ENCODE peak calls at places on chromosomes 16 and 17, in six cellular contexts. M is suprapubic skin, S is PC-3, D is astrocyte of the cerebellum, X is hepatocyte, Q is Panc1. E is an unnamed sample.

GRCh38 chr16:78640886-78641285 is 541.4 kb downstream of the WWOX start:
- DNase-seq in M (no peak), S (no peak), D (no peak), X (no peak), Q (no peak), E (no peak)

GRCh38 chr17:29867643-29868181 is 62.3 kb downstream of the SSH2 start:
- DNase-seq in M (no peak), S (peak), D (no peak), X (no peak), Q (no peak), E (no peak)

GRCh38 chr16:89476379-89476778 is 14.0 kb downstream of the ANKRD11 start:
- DNase-seq in M (no peak), S (peak), D (no peak), X (no peak), Q (no peak), E (no peak)

GRCh38 chr17:40168262-40168832 is 8.9 kb upstream of the RAPGEFL1 start:
- DNase-seq in M (no peak), S (peak), D (peak), X (peak), Q (peak), E (peak)

GRCh38 chr17:62062313-62062712 is 2.8 kb downstream of the MED13 start:
- DNase-seq in M (no peak), S (peak), D (no peak), X (no peak), Q (no peak), E (no peak)

GRCh38 chr17:82941021-82942001 is 101.5 kb upstream of the ZNF750 start:
- DNase-seq in M (no peak), S (no peak), D (no peak), X (no peak), Q (no peak), E (no peak)

GRCh38 chr17:71157297-71157696 is 963.5 kb upstream of the SOX9 start:
- DNase-seq in M (no peak), S (no peak), D (no peak), X (no peak), Q (no peak), E (no peak)

GRCh38 chr17:75096082-75096625 is 8.4 kb downstream of the SLC16A5 start:
- DNase-seq in M (no peak), S (peak), D (no peak), X (peak), Q (peak), E (no peak)

GRCh38 chr16:77816293-77816692 is 27.9 kb downstream of the VAT1L start:
- DNase-seq in M (no peak), S (no peak), D (peak), X (no peak), Q (no peak), E (no peak)

GRCh38 chr17:54901230-54901847 is 687 bp downstream of the TOM1L1 start:
- DNase-seq in M (no peak), S (peak), D (no peak), X (peak), Q (no peak), E (no peak)

GRCh38 chr16:85927938-85928337 is 29.0 kb downstream of the IRF8 start:
- DNase-seq in M (no peak), S (no peak), D (no peak), X (no peak), Q (no peak), E (no peak)

GRCh38 chr16:1300664-1301476 is 8.6 kb upstream of the UBE2I start:
- DNase-seq in M (no peak), S (peak), D (no peak), X (peak), Q (no peak), E (peak)
- H3K4me3 ChIP-seq in M (peak), S (peak), D (no peak), X (no peak), Q (peak), E (no peak)

GRCh38 chr16:57190136-57190535 is 4.0 kb downstream of the RSPRY1 start:
- DNase-seq in M (no peak), S (no peak), D (no peak), X (no peak), Q (no peak), E (no peak)

GRCh38 chr16:57192146-57192545 is 6.0 kb downstream of the RSPRY1 start:
- DNase-seq in M (no peak), S (no peak), D (peak), X (no peak), Q (no peak), E (no peak)

GRCh38 chr16:57191056-57191536 is 5.0 kb downstream of the RSPRY1 start:
- DNase-seq in M (no peak), S (peak), D (no peak), X (no peak), Q (no peak), E (no peak)

GRCh38 chr16:57194512-57194911 is 8.4 kb downstream of the RSPRY1 start:
- DNase-seq in M (no peak), S (peak), D (peak), X (peak), Q (peak), E (no peak)

GRCh38 chr16:57192720-57193486 is 6.8 kb downstream of the RSPRY1 start:
- DNase-seq in M (no peak), S (no peak), D (peak), X (no peak), Q (no peak), E (no peak)
- H3K4me3 ChIP-seq in M (no peak), S (no peak), D (no peak), X (no peak), Q (peak), E (no peak)

DNA sequence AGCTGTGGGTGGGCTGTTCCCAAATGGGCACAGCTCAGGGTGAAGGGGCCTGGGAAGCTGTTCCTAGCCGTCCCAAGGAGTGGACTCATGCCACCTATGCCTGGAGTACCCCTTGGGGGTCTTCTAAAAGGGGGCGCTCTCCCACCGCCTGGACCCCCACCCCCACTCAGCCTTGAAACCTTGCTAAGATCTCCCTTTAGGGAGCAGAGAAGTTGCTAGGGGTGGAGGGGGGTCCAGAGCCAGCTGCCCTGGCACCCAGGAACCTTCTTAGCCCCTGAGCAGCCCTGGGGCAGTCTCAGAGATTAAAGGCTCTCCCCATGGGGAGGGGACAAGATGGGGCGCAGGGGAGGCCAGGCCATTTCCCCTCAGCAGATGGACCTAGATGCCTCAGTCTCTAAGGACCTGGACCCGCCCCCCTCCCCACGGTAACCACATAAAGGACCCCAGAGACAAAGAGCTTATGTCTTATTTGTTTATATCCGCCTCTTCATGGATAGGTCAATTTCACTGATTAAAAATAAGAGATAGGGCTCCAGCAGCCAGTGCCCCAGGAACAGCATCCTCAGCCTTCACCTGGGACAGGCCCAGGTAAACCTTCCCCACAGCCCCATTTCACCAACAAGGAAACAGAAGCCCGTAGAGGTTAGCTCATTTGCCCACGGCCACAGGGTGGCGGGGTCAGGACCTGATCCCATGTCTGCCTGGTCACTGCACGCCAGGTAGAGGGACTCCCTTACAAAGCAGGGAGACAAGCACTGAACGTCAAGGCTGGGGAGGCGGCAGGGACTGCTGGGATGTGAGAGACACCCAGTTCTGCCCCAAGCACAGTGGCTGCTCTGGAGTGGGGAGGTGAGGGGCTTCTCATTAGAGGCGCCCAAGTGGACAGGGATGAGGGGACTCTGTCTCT is 3.4 kb downstream of the MTSS2 start:
- DNase-seq in M (no peak), S (no peak), D (no peak), X (no peak), Q (no peak), E (no peak)
- H3K4me3 ChIP-seq in M (peak), S (no peak), D (peak), X (no peak), Q (no peak), E (no peak)

DNA sequence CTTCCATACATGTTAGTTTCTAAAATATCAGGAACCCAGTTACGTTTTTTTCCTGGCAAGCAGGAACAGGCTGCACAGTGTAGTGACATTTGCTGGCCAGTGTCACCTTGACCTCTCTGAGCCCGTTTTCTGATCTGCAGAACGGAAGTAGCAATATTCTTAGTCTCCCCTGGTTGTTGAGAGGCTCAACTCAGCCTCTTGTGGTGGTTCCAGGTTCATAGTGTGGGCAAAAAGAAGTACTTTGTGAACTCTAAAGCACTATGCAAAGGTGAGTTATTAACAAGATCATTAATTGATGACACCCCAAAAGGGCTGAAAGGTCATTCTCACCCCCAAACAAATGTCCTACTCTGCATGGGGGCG is 15.7 kb downstream of the IGF2BP1 start:
- DNase-seq in M (no peak), S (no peak), D (no peak), X (no peak), Q (no peak), E (no peak)
- H3K4me3 ChIP-seq in M (no peak), S (no peak), D (no peak), X (no peak), Q (no peak), E (no peak)

DNA sequence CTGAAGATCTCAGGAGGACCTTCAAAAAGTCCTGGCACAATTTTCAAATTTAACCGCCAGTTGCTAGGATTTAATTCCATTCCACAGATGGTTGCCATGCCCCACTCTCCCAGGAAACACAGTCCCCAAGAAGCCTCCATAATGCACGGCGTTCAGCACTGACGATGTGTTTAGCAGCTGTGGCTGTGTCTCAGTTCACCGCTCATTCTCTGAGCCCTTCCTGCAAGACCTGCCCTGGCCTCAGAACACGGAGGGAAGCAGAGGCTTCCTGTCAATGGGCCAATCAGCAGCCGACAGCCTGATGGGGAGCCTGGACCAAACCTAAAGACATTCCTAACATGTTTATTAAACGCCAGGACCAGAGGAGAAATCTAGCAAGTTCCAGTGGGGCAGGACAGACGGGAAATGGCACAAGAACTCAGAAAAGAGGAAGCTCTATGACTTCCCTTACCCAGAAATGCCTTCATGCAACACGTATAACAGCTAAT is 4.9 kb downstream of the MYLK3 start:
- DNase-seq in M (peak), S (no peak), D (no peak), X (no peak), Q (no peak), E (no peak)
- H3K4me3 ChIP-seq in M (no peak), S (no peak), D (no peak), X (no peak), Q (no peak), E (no peak)

GRCh38 chr16:72940886-72941285 is 107.0 kb downstream of the ZFHX3 start:
- DNase-seq in M (peak), S (no peak), D (no peak), X (no peak), Q (no peak), E (no peak)

GRCh38 chr16:72937916-72938315 is 110.0 kb downstream of the ZFHX3 start:
- DNase-seq in M (peak), S (no peak), D (no peak), X (no peak), Q (no peak), E (no peak)

GRCh38 chr16:72938426-72939164 is 109.3 kb downstream of the ZFHX3 start:
- DNase-seq in M (peak), S (peak), D (peak), X (no peak), Q (no peak), E (no peak)

GRCh38 chr16:72937360-72937759 is 110.6 kb downstream of the ZFHX3 start:
- DNase-seq in M (peak), S (peak), D (no peak), X (no peak), Q (no peak), E (no peak)

GRCh38 chr16:72939247-72939646 is 108.7 kb downstream of the ZFHX3 start:
- DNase-seq in M (peak), S (peak), D (no peak), X (peak), Q (no peak), E (no peak)
- H3K4me3 ChIP-seq in M (no peak), S (no peak), D (no peak), X (no peak), Q (no peak), E (no peak)

GRCh38 chr16:1183235-1183907 is 30.5 kb downstream of the CACNA1H start:
- DNase-seq in M (no peak), S (no peak), D (no peak), X (peak), Q (no peak), E (peak)
- H3K4me3 ChIP-seq in M (no peak), S (no peak), D (no peak), X (no peak), Q (no peak), E (no peak)

DNA sequence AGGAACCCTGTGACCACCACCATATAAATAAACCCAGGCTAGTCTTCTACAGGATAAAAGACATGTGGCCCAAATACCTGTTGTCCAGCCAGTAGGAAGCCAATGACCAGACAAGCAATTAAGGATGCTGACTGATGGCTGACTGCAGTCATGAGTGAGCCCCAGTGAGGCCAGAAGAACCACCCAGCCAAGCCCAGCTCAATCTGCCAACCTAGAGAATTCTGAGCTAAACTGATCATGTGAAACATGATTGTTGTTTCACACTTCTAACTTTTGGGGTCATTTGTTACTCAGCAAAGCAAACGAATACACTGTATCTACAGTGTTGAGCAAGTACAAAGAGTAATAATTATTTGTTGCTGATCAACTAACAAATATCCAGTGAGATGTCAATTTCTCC is 86.4 kb downstream of the DNAH3 start:
- DNase-seq in M (no peak), S (no peak), D (no peak), X (no peak), Q (no peak), E (no peak)
- H3K4me3 ChIP-seq in M (no peak), S (no peak), D (no peak), X (no peak), Q (no peak), E (no peak)

GRCh38 chr16:81095653-81095952 is 592 bp downstream of the GCSH start:
- DNase-seq in M (no peak), S (peak), D (no peak), X (no peak), Q (no peak), E (peak)

GRCh38 chr16:81096715-81097208 is 567 bp upstream of the GCSH start:
- DNase-seq in M (no peak), S (no peak), D (no peak), X (no peak), Q (no peak), E (no peak)

GRCh38 chr16:81097230-81097629 is 1.0 kb upstream of the GCSH start:
- DNase-seq in M (no peak), S (no peak), D (no peak), X (no peak), Q (no peak), E (no peak)

GRCh38 chr16:81095953-81096714 is at the start of gene GCSH:
- DNase-seq in M (peak), S (peak), D (peak), X (peak), Q (peak), E (peak)

DNA sequence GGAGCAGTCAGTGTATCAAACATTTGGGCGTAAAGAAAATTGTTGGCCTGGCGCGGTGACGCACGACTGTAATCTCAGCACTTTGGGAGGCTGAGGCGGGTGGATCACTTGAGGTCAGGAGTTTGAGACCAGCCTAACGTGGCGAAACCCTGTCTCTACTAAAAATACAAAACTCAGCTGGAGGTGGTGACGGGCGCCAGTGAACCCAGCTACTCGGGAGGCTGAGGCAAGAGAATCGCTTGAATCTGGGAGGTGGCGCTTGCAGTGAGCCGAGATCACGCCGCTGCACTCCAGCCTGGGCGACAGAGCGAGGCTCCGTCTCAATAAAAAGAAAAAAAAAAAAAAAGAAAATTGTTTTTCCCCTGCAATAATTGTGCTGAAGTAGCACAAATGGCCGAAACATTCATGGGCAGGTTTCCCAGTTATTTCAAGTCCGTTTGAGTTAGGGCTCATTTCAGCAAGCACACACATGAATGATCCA is 1.4 kb downstream of the GCSH start:
- DNase-seq in M (peak), S (no peak), D (peak), X (no peak), Q (no peak), E (no peak)
- H3K4me3 ChIP-seq in M (peak), S (peak), D (peak), X (no peak), Q (peak), E (peak)

GRCh38 chr17:50099003-50099402 is 3.9 kb downstream of the PDK2 start:
- DNase-seq in M (no peak), S (no peak), D (no peak), X (no peak), Q (no peak), E (no peak)
- H3K4me3 ChIP-seq in M (no peak), S (no peak), D (no peak), X (no peak), Q (no peak), E (no peak)

E was measured in WERI-Rb-1.